ENCODE peak calls at places on chromosomes 4 and X, in eight cellular contexts. Z, A, Y, H, L, F, M and V are unnamed samples.
A peak's percentile ranks its signal among the peaks of the same experiment; 100 is the strongest.

GRCh38 chr4:105215609-105216313 is 69.1 kb downstream of the TET2 start:
- ATAC-seq in Z (no peak), A (no peak), Y (no peak), H (no peak), L (no peak), F (no peak), M (peak; percentile 84), V (no peak)

GRCh38 chrX:134338527-134338926 is 101.5 kb downstream of the CCDC160 start:
- ATAC-seq in Z (no peak), A (no peak), Y (no peak), H (no peak), L (no peak), F (no peak), M (peak; percentile 64), V (no peak)

GRCh38 chrX:30663317-30663716 is 10.1 kb downstream of the GK start:
- ATAC-seq in Z (no peak), A (no peak), Y (no peak), H (peak; percentile 41), L (no peak), F (no peak), M (no peak), V (no peak)

GRCh38 chr4:83114576-83114975 is at the start of gene PLAC8:
- ATAC-seq in Z (no peak), A (peak; percentile 56), Y (peak; percentile 66), H (peak; percentile 76), L (no peak), F (no peak), M (peak; percentile 52), V (no peak)

GRCh38 chr4:78513411-78513975 is 38.1 kb upstream of the ANXA3 start:
- ATAC-seq in Z (no peak), A (no peak), Y (no peak), H (peak; percentile 83), L (no peak), F (no peak), M (no peak), V (no peak)

GRCh38 chrX:2451456-2452316 is 49.1 kb downstream of the DHRSX start:
- ATAC-seq in Z (no peak), A (peak; percentile 85), Y (no peak), H (no peak), L (peak; percentile 72), F (peak; percentile 73), M (no peak), V (no peak)

GRCh38 chr4:52263612-52264011 is 212.5 kb downstream of the SPATA18 start:
- ATAC-seq in Z (no peak), A (no peak), Y (no peak), H (no peak), L (no peak), F (no peak), M (no peak), V (no peak)

GRCh38 chrX:19728083-19728648 is 159.2 kb downstream of the SH3KBP1 start:
- ATAC-seq in Z (no peak), A (no peak), Y (no peak), H (no peak), L (no peak), F (no peak), M (peak; percentile 37), V (no peak)

GRCh38 chr4:145956288-145956890 is 17.8 kb upstream of the ZNF827 start:
- ATAC-seq in Z (no peak), A (peak; percentile 80), Y (no peak), H (peak; percentile 78), L (peak; percentile 29), F (peak; percentile 85), M (peak; percentile 86), V (no peak)

GRCh38 chr4:128658214-128658621 is 151.3 kb upstream of the JADE1 start:
- ATAC-seq in Z (no peak), A (no peak), Y (no peak), H (no peak), L (no peak), F (no peak), M (peak; percentile 62), V (no peak)

GRCh38 chr4:128663325-128663724 is 146.2 kb upstream of the JADE1 start:
- ATAC-seq in Z (no peak), A (no peak), Y (no peak), H (no peak), L (no peak), F (no peak), M (peak; percentile 81), V (no peak)

GRCh38 chr4:128660361-128660964 is 149.0 kb upstream of the JADE1 start:
- ATAC-seq in Z (peak; percentile 72), A (no peak), Y (no peak), H (no peak), L (no peak), F (no peak), M (no peak), V (peak; percentile 93)

GRCh38 chr4:128657638-128658037 is 151.9 kb upstream of the JADE1 start:
- ATAC-seq in Z (no peak), A (peak; percentile 56), Y (no peak), H (no peak), L (no peak), F (no peak), M (no peak), V (no peak)

DNA sequence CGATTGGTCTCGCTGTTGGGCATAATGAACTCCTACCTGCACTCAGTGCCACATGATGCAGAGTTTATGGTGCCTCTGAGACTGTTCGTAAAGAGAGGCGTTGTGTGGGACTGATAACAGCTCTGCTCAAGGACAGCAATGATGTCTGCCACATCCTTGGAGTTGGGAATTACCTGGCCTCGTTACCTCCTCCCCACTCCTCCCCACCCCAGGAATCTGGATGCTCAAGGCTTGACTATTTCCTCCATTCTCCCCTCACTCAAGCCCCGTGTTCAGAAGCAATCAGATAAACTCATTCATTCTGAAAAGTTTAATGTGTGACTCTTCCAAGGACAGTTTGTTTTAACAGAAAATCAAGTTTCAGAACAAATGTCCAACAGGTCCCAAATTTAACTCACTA is 148.0 kb upstream of the JADE1 start:
- ATAC-seq in Z (no peak), A (peak; percentile 38), Y (no peak), H (no peak), L (no peak), F (peak; percentile 48), M (no peak), V (no peak)
- TF ChIP-seq POLR2AphosphoS5 in Z (no peak), A (no peak), Y (no peak), H (no peak), L (no peak), F (no peak), M (no peak), V (no peak)

GRCh38 chr4:8245879-8246833 is 23.4 kb upstream of the HTRA3 start:
- ATAC-seq in Z (peak; percentile 85), A (no peak), Y (no peak), H (no peak), L (no peak), F (no peak), M (no peak), V (no peak)
- TF ChIP-seq POLR2AphosphoS5 in Z (peak; percentile 37), A (no peak), Y (no peak), H (no peak), L (no peak), F (no peak), M (no peak), V (no peak)

GRCh38 chr4:88569944-88570455 is 22.3 kb upstream of the HERC3 start:
- ATAC-seq in Z (no peak), A (no peak), Y (no peak), H (no peak), L (no peak), F (no peak), M (no peak), V (no peak)

GRCh38 chr4:88573995-88574394 is 18.3 kb upstream of the HERC3 start:
- ATAC-seq in Z (no peak), A (no peak), Y (no peak), H (peak; percentile 61), L (peak; percentile 100), F (peak; percentile 94), M (no peak), V (no peak)

GRCh38 chr4:88573286-88573994 is 18.8 kb upstream of the HERC3 start:
- ATAC-seq in Z (no peak), A (no peak), Y (no peak), H (no peak), L (no peak), F (no peak), M (no peak), V (no peak)

GRCh38 chr4:88575222-88575621 is 17.1 kb upstream of the HERC3 start:
- ATAC-seq in Z (no peak), A (no peak), Y (no peak), H (no peak), L (no peak), F (no peak), M (no peak), V (no peak)
- TF ChIP-seq POLR2AphosphoS5 in Z (no peak), A (no peak), Y (no peak), H (no peak), L (no peak), F (no peak), M (no peak), V (no peak)

GRCh38 chr4:33841120-33841519 is 2403.2 kb downstream of the ARAP2 start:
- ATAC-seq in Z (no peak), A (no peak), Y (no peak), H (no peak), L (no peak), F (peak; percentile 37), M (no peak), V (no peak)
- TF ChIP-seq POLR2AphosphoS5 in Z (no peak), A (no peak), Y (no peak), H (no peak), L (no peak), F (no peak), M (no peak), V (no peak)